ENCODE peak calls at places on chromosomes 13 and 19, in eight cellular contexts. C is fibroblast of lung; T is CD4-positive, alpha-beta T cell; J is tibial artery; L is AG04450; U is cardiac fibroblast; H is heart right ventricle; W is A549. R is an unnamed sample.
A peak's percentile ranks its signal among the peaks of the same experiment; 100 is the strongest.

GRCh38 chr19:51712461-51713081 is 11.2 kb downstream of the HAS1 start:
- DNase-seq in L (no peak), W (peak; percentile 59), T (no peak), J (no peak), H (no peak), U (peak; percentile 67), C (peak; percentile 52), R (no peak)

GRCh38 chr19:56091066-56091490 is 30.0 kb downstream of the ZNF787 start:
- DNase-seq in C (peak; percentile 40), T (no peak), U (peak; percentile 59), W (no peak), L (no peak), H (no peak), J (no peak), R (no peak)

GRCh38 chr13:105969761-105970160 is 565.7 kb downstream of the EFNB2 start:
- DNase-seq in T (no peak), U (no peak), W (no peak), C (peak; percentile 56), J (no peak), L (no peak), H (no peak), R (no peak)

GRCh38 chr19:53157601-53158000 is 1.3 kb downstream of the ZNF347 start:
- DNase-seq in U (peak; percentile 12), J (no peak), W (no peak), C (peak; percentile 23), L (no peak), H (peak; percentile 7), T (no peak), R (no peak)

GRCh38 chr19:51568456-51568855 is 2.6 kb upstream of the ZNF175 start:
- DNase-seq in C (no peak), T (no peak), W (no peak), U (peak; percentile 11), J (no peak), H (no peak), L (no peak), R (no peak)

GRCh38 chr19:47518854-47519253 is 4.0 kb upstream of the NAPA start:
- DNase-seq in T (no peak), W (no peak), C (no peak), L (no peak), H (no peak), U (no peak), J (no peak), R (no peak)

GRCh38 chr13:33644607-33645543 is 173.1 kb upstream of the RFC3 start:
- DNase-seq in T (no peak), H (peak; percentile 54), J (no peak), L (no peak), C (peak; percentile 18), W (no peak), U (peak; percentile 66), R (no peak)

GRCh38 chr19:7622933-7623685 is 6.2 kb downstream of the XAB2 start:
- DNase-seq in U (no peak), J (no peak), L (no peak), H (no peak), W (no peak), T (no peak), C (no peak), R (no peak)

GRCh38 chr13:60267498-60268202 is 103.9 kb upstream of the DIAPH3 start:
- DNase-seq in H (no peak), J (no peak), T (no peak), W (no peak), L (no peak), C (peak; percentile 14), U (peak; percentile 1), R (no peak)

GRCh38 chr19:40006273-40006691 is 9.4 kb downstream of the ZNF546 start:
- DNase-seq in W (peak; percentile 37), C (peak; percentile 87), U (peak; percentile 51), J (no peak), H (peak; percentile 8), T (no peak), L (peak; percentile 59), R (no peak)

GRCh38 chr19:42121666-42122069 is 10.6 kb downstream of the POU2F2 start:
- DNase-seq in U (peak; percentile 69), T (peak; percentile 64), L (peak; percentile 49), J (peak; percentile 81), W (peak; percentile 66), H (peak; percentile 47), C (peak; percentile 83), R (no peak)

GRCh38 chr13:26718146-26718545 is 42.4 kb downstream of the GPR12 start:
- DNase-seq in H (no peak), L (no peak), J (no peak), W (no peak), T (no peak), C (no peak), U (no peak), R (no peak)

GRCh38 chr13:26716984-26717383 is 43.6 kb downstream of the GPR12 start:
- DNase-seq in J (no peak), U (no peak), H (no peak), W (no peak), L (no peak), C (no peak), T (no peak), R (no peak)

GRCh38 chr13:26721251-26721939 is 39.2 kb downstream of the GPR12 start:
- DNase-seq in U (no peak), W (no peak), T (no peak), C (no peak), L (no peak), J (no peak), H (no peak), R (no peak)

GRCh38 chr13:26718872-26719271 is 41.7 kb downstream of the GPR12 start:
- DNase-seq in H (no peak), L (no peak), C (no peak), W (no peak), U (no peak), J (no peak), T (no peak), R (no peak)

DNA sequence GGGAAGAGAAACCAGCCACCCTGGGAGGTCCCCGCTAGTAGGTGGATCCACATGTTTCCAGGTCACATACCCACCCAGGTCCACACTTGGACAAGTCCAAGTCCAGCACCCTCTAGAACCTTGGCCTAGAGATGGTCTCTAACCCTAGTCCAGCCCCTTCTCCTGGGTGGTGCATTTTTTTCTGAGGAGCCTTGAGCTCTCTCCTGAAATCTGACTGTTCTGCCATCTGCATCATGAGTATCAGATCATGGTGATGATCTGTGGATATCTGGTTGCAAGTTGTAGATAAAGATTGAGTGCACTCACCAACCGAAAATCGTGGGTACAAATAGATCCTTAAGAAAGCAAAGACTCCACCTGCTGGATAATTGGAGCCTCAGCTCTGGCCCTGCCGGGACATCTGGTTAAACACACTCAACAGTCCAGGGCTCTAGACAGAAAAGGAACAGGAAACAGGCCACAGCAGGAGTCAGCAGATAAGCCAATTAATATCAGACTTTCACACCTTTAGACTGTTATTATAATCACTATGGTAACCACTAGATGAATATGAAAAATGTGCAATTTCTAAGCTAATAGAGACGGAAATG is 41.1 kb downstream of the GPR12 start:
- DNase-seq in U (no peak), J (no peak), T (no peak), C (no peak), L (no peak), H (no peak), W (no peak), R (no peak)
- TF ChIP-seq CTCF in U (peak; percentile 27), J (no peak), T (no peak), C (no peak), L (peak; percentile 22), H (no peak), W (no peak), R (peak; percentile 12)

DNA sequence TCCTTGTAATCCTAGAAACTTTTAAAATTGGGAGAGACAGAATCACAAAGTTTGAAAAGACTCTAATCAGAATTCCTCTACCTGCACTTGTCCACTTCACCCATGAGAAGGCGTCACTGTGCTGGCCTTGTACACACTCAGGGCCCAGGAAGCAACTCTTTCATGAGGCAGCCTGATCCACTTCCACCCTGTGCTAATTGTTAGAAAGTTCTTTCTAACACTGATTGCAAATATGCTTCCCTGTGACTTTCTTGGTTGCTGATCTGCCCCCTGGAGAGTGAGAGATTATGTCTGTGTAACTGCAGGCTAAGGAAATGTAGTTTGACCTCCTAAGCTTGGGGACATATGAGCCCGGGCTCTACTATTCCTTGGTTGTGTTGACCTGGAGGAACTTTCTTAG is 494.6 kb downstream of the MYO16 start:
- DNase-seq in U (no peak), C (no peak), T (no peak), H (no peak), L (no peak), J (no peak), W (no peak), R (no peak)
- TF ChIP-seq CTCF in U (no peak), C (no peak), T (no peak), H (no peak), L (no peak), J (no peak), W (no peak), R (no peak)

DNA sequence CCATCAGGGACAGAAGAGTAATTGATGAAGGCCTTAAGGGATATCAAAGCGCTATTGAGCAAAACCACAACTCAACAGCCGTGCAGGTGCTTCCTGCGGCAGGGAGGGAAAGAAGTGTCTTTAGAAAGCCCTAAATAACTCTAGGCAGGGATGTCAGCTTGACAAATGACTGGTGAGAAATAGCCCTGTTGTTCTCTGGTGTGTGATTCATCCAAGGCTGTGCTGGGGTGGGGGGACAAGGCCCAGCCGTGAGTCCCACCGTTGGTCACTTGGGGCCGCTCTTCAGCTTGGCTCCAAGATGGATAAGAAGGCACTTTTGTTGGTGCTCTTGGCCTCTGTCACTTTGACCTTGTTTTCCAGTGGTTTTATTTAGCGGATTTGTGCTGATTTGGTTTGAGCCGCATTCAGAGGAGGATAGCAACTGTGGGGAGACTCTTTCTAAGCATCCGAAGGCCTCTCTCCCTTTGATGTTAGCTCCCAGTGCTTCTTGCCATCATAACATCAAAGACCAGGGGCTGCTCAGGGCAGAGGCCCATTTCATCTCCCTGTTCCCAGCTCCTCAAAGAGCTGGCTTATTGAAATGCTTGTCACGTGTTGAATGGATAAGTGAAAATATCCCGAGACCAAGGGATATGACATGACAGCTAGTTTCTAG is 130.3 kb upstream of the SERP2 start:
- DNase-seq in T (no peak), C (peak; percentile 96), H (peak; percentile 57), L (no peak), J (no peak), U (peak; percentile 74), W (no peak), R (peak; percentile 9)
- TF ChIP-seq CTCF in T (no peak), C (peak; percentile 67), H (peak; percentile 17), L (peak; percentile 14), J (no peak), U (peak; percentile 37), W (no peak), R (peak; percentile 40)

DNA sequence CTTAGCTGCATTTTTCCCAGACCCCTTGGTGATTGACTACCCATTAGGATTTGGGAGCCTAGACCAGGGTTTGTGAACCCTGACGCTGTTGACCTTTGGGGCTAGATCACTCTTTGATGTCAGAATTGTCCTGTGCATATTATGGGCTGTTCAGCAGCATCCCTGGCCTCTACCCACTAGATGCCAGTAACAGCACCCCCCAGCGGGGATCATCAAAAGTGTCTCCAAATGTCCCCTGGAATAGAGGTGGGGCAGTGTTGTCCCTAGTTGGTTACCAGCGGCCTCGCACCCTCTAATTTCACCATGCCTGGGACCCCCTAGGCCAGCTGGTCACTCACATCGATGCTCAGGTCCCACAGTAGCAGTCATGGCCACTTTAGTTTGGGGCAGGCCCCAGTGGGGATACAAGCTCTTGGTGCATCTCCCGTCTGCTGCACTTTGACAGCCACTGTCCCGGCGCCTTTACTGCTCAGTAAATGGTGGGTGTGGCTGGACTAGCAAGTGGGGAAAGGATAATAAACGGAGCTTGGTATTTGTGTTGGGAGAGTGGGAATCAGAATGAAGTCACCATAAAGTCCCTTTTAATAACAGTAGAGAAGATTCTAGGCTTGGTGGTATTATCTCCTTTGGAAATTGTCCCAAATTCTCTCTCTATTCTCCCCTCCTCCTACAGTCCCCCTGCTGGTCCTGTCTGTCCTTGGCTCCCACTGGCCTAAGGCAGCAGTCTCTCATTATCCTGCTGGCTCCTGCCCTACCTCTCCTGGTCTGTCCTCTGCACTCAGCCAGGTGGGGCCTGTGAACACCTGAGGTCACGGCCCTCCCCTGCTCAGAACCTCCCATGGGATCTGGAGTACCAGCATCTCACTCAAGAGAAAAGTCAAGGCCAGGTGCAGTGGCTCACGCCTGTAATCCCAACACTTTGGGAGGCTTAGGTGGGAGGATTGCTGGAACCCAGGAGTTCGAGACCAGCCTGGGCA is 80.6 kb downstream of the SIPA1L3 start:
- DNase-seq in H (no peak), W (no peak), J (no peak), U (no peak), T (no peak), L (no peak), C (no peak), R (no peak)
- TF ChIP-seq CTCF in H (no peak), W (peak; percentile 57), J (no peak), U (peak; percentile 23), T (no peak), L (peak; percentile 12), C (peak; percentile 22), R (peak; percentile 31)

R was measured in neural crest cell.